ENCODE peak calls at places on chromosomes 13 and 19, in ten cellular contexts. One of them, this sample, is unnamed.

GRCh38 chr19:14599548-14600147 is 16.8 kb downstream of the CLEC17A start:
- DNase-seq in heart right ventricle: no peak
- DNase-seq in thoracic aorta: no peak
- DNase-seq in cardiac fibroblast: no peak
- DNase-seq in fibroblast of pulmonary artery: no peak
- DNase-seq in tibial nerve: no peak
- DNase-seq in HFF-Myc: no peak
- DNase-seq in cardiac muscle cell: no peak
- DNase-seq in lower lobe of right lung: no peak
- DNase-seq in ovary: no peak
- DNase-seq in this sample: no peak

GRCh38 chr13:107883561-107884175 is 331.7 kb downstream of the LIG4 start:
- DNase-seq in thoracic aorta: no peak
- DNase-seq in heart right ventricle: no peak
- DNase-seq in cardiac fibroblast: peak
- DNase-seq in HFF-Myc: no peak
- DNase-seq in ovary: no peak
- DNase-seq in fibroblast of pulmonary artery: peak
- DNase-seq in tibial nerve: no peak
- DNase-seq in lower lobe of right lung: no peak
- DNase-seq in cardiac muscle cell: no peak
- DNase-seq in this sample: no peak

GRCh38 chr19:38679839-38680238 is 32.4 kb downstream of the ACTN4 start:
- DNase-seq in cardiac muscle cell: no peak
- DNase-seq in fibroblast of pulmonary artery: no peak
- DNase-seq in ovary: no peak
- DNase-seq in lower lobe of right lung: no peak
- DNase-seq in tibial nerve: no peak
- DNase-seq in cardiac fibroblast: peak
- DNase-seq in HFF-Myc: no peak
- DNase-seq in heart right ventricle: no peak
- DNase-seq in thoracic aorta: no peak
- DNase-seq in this sample: no peak

GRCh38 chr19:41691268-41691970 is 3.3 kb upstream of the CEACAM7 start:
- DNase-seq in HFF-Myc: no peak
- DNase-seq in fibroblast of pulmonary artery: peak
- DNase-seq in tibial nerve: no peak
- DNase-seq in heart right ventricle: no peak
- DNase-seq in cardiac muscle cell: no peak
- DNase-seq in thoracic aorta: no peak
- DNase-seq in ovary: no peak
- DNase-seq in lower lobe of right lung: no peak
- DNase-seq in cardiac fibroblast: peak
- DNase-seq in this sample: no peak

GRCh38 chr19:29858000-29858596 is 46.3 kb downstream of the CCNE1 start:
- DNase-seq in cardiac muscle cell: peak
- DNase-seq in fibroblast of pulmonary artery: no peak
- DNase-seq in lower lobe of right lung: no peak
- DNase-seq in thoracic aorta: no peak
- DNase-seq in tibial nerve: no peak
- DNase-seq in ovary: no peak
- DNase-seq in cardiac fibroblast: no peak
- DNase-seq in heart right ventricle: no peak
- DNase-seq in HFF-Myc: no peak
- DNase-seq in this sample: no peak

GRCh38 chr13:43303040-43303729 is 279.8 kb downstream of the DNAJC15 start:
- DNase-seq in HFF-Myc: peak
- DNase-seq in heart right ventricle: peak
- DNase-seq in thoracic aorta: no peak
- DNase-seq in fibroblast of pulmonary artery: peak
- DNase-seq in cardiac fibroblast: peak
- DNase-seq in lower lobe of right lung: no peak
- DNase-seq in tibial nerve: no peak
- DNase-seq in cardiac muscle cell: peak
- DNase-seq in ovary: peak
- DNase-seq in this sample: no peak

GRCh38 chr13:52665325-52665724 is 12.7 kb downstream of the SUGT1 start:
- DNase-seq in cardiac muscle cell: peak
- DNase-seq in tibial nerve: no peak
- DNase-seq in thoracic aorta: no peak
- DNase-seq in ovary: no peak
- DNase-seq in HFF-Myc: peak
- DNase-seq in heart right ventricle: no peak
- DNase-seq in lower lobe of right lung: no peak
- DNase-seq in cardiac fibroblast: peak
- DNase-seq in fibroblast of pulmonary artery: peak
- DNase-seq in this sample: no peak

GRCh38 chr13:77811981-77812380 is 106.7 kb downstream of the EDNRB start:
- DNase-seq in ovary: no peak
- DNase-seq in heart right ventricle: no peak
- DNase-seq in tibial nerve: no peak
- DNase-seq in fibroblast of pulmonary artery: no peak
- DNase-seq in lower lobe of right lung: no peak
- DNase-seq in cardiac fibroblast: no peak
- DNase-seq in thoracic aorta: no peak
- DNase-seq in HFF-Myc: no peak
- DNase-seq in cardiac muscle cell: no peak
- DNase-seq in this sample: no peak

GRCh38 chr19:18470153-18470552 is 32.2 kb upstream of the ISYNA1 start:
- DNase-seq in heart right ventricle: peak
- DNase-seq in HFF-Myc: no peak
- DNase-seq in tibial nerve: no peak
- DNase-seq in thoracic aorta: no peak
- DNase-seq in ovary: peak
- DNase-seq in cardiac muscle cell: peak
- DNase-seq in fibroblast of pulmonary artery: no peak
- DNase-seq in lower lobe of right lung: no peak
- DNase-seq in cardiac fibroblast: no peak
- DNase-seq in this sample: no peak

GRCh38 chr13:78137404-78138142 is 218.9 kb upstream of the EDNRB start:
- DNase-seq in fibroblast of pulmonary artery: peak
- DNase-seq in tibial nerve: peak
- DNase-seq in cardiac muscle cell: peak
- DNase-seq in ovary: no peak
- DNase-seq in cardiac fibroblast: peak
- DNase-seq in HFF-Myc: peak
- DNase-seq in thoracic aorta: no peak
- DNase-seq in heart right ventricle: no peak
- DNase-seq in lower lobe of right lung: no peak
- DNase-seq in this sample: no peak

GRCh38 chr13:79282976-79283375 is 123.1 kb downstream of the RBM26 start:
- DNase-seq in heart right ventricle: no peak
- DNase-seq in thoracic aorta: no peak
- DNase-seq in HFF-Myc: no peak
- DNase-seq in ovary: no peak
- DNase-seq in tibial nerve: no peak
- DNase-seq in cardiac fibroblast: peak
- DNase-seq in fibroblast of pulmonary artery: no peak
- DNase-seq in cardiac muscle cell: no peak
- DNase-seq in lower lobe of right lung: no peak
- DNase-seq in this sample: no peak

GRCh38 chr19:34351382-34351802 is 13.6 kb upstream of the GPI start:
- DNase-seq in thoracic aorta: no peak
- DNase-seq in fibroblast of pulmonary artery: no peak
- DNase-seq in ovary: no peak
- DNase-seq in cardiac fibroblast: no peak
- DNase-seq in tibial nerve: no peak
- DNase-seq in heart right ventricle: no peak
- DNase-seq in cardiac muscle cell: no peak
- DNase-seq in lower lobe of right lung: no peak
- DNase-seq in HFF-Myc: no peak
- DNase-seq in this sample: no peak

GRCh38 chr13:28753208-28753892 is 34.6 kb upstream of the SLC46A3 start:
- DNase-seq in thoracic aorta: peak
- DNase-seq in lower lobe of right lung: peak
- DNase-seq in heart right ventricle: peak
- DNase-seq in ovary: no peak
- DNase-seq in cardiac fibroblast: peak
- DNase-seq in cardiac muscle cell: peak
- DNase-seq in tibial nerve: peak
- DNase-seq in HFF-Myc: peak
- DNase-seq in fibroblast of pulmonary artery: peak
- DNase-seq in this sample: peak

GRCh38 chr13:50161052-50161451 is 145.8 kb downstream of the KCNRG start:
- DNase-seq in cardiac fibroblast: peak
- DNase-seq in fibroblast of pulmonary artery: peak
- DNase-seq in lower lobe of right lung: no peak
- DNase-seq in ovary: no peak
- DNase-seq in HFF-Myc: no peak
- DNase-seq in heart right ventricle: no peak
- DNase-seq in thoracic aorta: no peak
- DNase-seq in cardiac muscle cell: no peak
- DNase-seq in tibial nerve: no peak
- DNase-seq in this sample: no peak

DNA sequence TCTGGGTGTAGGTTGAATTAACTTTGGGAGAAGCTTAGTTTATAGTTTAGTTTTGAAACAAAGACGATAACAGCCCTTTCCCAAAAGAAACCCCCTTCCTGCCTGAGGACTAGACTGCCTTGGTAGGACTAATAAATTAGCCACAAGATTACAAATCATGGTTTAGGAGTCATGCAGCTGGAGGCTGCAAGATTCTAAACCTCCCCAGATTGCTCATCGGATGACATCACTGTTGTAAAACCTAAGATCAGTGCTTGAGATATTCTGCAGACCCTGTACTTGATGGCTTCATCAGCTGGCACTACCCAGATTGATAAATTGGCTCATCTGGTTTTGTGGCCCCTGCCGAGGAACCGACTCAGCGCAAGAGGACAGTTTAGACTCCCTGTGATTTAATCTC is 35.9 kb upstream of the MPHOSPH8 start:
- DNase-seq in fibroblast of pulmonary artery: no peak
- DNase-seq in ovary: no peak
- DNase-seq in lower lobe of right lung: no peak
- DNase-seq in heart right ventricle: no peak
- DNase-seq in cardiac muscle cell: no peak
- DNase-seq in cardiac fibroblast: peak
- DNase-seq in tibial nerve: no peak
- DNase-seq in HFF-Myc: no peak
- DNase-seq in thoracic aorta: no peak
- DNase-seq in this sample: no peak
- H3K4me3 ChIP-seq in fibroblast of pulmonary artery: no peak
- H3K4me3 ChIP-seq in ovary: no peak
- H3K4me3 ChIP-seq in lower lobe of right lung: no peak
- H3K4me3 ChIP-seq in heart right ventricle: no peak
- H3K4me3 ChIP-seq in cardiac muscle cell: no peak
- H3K4me3 ChIP-seq in cardiac fibroblast: no peak
- H3K4me3 ChIP-seq in tibial nerve: no peak
- H3K4me3 ChIP-seq in HFF-Myc: no peak
- H3K4me3 ChIP-seq in thoracic aorta: no peak
- H3K4me3 ChIP-seq in this sample: no peak

GRCh38 chr19:49533551-49534488 is 6.0 kb downstream of the RCN3 start:
- DNase-seq in cardiac muscle cell: peak
- DNase-seq in heart right ventricle: peak
- DNase-seq in lower lobe of right lung: peak
- DNase-seq in HFF-Myc: no peak
- DNase-seq in ovary: peak
- DNase-seq in cardiac fibroblast: peak
- DNase-seq in fibroblast of pulmonary artery: peak
- DNase-seq in tibial nerve: peak
- DNase-seq in thoracic aorta: no peak
- DNase-seq in this sample: no peak
- TF ChIP-seq CTCF in cardiac muscle cell: peak
- TF ChIP-seq CTCF in heart right ventricle: no peak
- TF ChIP-seq CTCF in lower lobe of right lung: peak
- TF ChIP-seq CTCF in HFF-Myc: peak
- TF ChIP-seq CTCF in ovary: no peak
- TF ChIP-seq CTCF in cardiac fibroblast: no peak
- TF ChIP-seq CTCF in fibroblast of pulmonary artery: no peak
- TF ChIP-seq CTCF in tibial nerve: peak
- TF ChIP-seq CTCF in thoracic aorta: no peak
- TF ChIP-seq CTCF in this sample: no peak

DNA sequence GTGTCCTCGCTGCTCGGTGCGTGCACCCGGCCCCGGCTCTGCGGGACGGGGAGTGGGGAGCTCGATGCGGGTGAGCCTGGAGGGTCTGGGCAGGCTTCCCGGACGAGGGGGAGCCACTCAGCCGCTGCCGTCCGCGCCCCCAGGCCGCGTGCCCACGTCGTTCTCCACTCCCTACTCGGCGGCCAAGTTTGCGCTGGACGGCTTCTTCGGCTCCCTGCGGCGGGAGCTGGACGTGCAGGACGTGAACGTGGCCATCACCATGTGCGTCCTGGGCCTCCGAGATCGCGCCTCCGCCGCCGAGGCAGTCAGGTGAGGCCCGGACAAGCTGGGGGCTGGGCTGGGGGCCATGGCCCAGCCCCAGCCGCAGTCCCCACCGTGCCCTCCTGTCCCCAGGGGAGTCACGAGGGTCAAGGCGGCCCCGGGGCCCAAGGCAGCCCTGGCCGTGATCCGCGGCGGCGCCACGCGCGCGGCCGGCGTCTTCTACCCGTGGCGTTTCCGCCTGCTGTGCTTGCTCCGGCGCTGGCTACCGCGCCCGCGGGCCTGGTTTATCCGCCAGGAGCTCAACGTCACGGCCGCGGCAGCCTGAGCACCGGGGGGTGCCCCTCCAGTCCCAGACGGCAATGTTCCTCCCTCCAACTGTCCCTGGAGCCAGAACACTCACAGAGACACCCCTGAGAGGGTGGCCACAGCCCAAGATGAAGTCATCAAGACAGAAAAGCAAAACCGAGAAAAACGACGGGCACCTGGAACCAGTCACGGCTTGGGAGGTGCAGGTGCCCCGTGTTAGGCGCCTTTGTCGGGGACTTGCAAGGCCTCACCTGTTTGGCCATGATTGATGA is 2.5 kb upstream of the RPL36 start:
- DNase-seq in fibroblast of pulmonary artery: no peak
- DNase-seq in lower lobe of right lung: peak
- DNase-seq in cardiac fibroblast: no peak
- DNase-seq in heart right ventricle: peak
- DNase-seq in ovary: peak
- DNase-seq in tibial nerve: no peak
- DNase-seq in cardiac muscle cell: no peak
- DNase-seq in HFF-Myc: no peak
- DNase-seq in thoracic aorta: no peak
- DNase-seq in this sample: peak
- H3K4me3 ChIP-seq in fibroblast of pulmonary artery: peak
- H3K4me3 ChIP-seq in lower lobe of right lung: peak
- H3K4me3 ChIP-seq in cardiac fibroblast: peak
- H3K4me3 ChIP-seq in heart right ventricle: peak
- H3K4me3 ChIP-seq in ovary: peak
- H3K4me3 ChIP-seq in tibial nerve: peak
- H3K4me3 ChIP-seq in cardiac muscle cell: no peak
- H3K4me3 ChIP-seq in HFF-Myc: peak
- H3K4me3 ChIP-seq in thoracic aorta: peak
- H3K4me3 ChIP-seq in this sample: peak

DNA sequence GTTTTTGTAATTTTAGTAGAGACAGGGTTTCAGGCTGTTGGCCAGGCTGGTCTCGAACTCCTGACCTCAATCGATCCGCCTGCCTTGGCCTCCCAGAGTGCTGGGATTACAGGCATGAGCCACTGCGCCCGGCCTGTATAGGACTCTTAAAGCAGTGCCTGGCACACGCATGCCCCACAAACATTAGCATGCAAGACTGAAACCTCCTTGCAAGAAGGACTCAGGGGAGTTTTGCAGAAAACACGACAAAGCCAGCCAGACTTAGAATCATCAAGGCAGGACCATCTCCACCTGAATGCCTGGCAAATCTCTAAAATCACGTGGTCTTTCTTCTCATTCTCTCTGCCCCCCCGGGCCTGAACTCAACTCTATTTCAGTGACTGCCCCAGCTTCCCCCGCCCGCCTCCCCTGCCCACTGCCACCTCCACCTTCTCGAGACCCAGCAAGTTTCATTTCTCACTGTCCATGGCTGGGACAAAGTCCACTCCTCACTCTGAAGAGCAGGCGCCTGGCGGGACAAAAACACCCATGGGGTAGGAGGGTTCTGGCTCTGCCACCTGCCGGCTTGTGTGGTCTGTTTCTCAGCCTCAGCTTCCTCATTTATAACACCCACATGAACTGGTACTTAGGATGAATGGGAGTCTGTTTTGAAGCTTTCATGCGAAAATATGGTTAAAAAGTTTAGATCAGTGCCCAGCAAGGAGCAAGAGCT is 2.4 kb downstream of the TICAM1 start:
- DNase-seq in tibial nerve: no peak
- DNase-seq in ovary: no peak
- DNase-seq in lower lobe of right lung: no peak
- DNase-seq in HFF-Myc: no peak
- DNase-seq in fibroblast of pulmonary artery: no peak
- DNase-seq in cardiac fibroblast: no peak
- DNase-seq in cardiac muscle cell: no peak
- DNase-seq in thoracic aorta: no peak
- DNase-seq in heart right ventricle: no peak
- DNase-seq in this sample: no peak
- TF ChIP-seq CTCF in tibial nerve: no peak
- TF ChIP-seq CTCF in ovary: no peak
- TF ChIP-seq CTCF in lower lobe of right lung: no peak
- TF ChIP-seq CTCF in HFF-Myc: no peak
- TF ChIP-seq CTCF in fibroblast of pulmonary artery: no peak
- TF ChIP-seq CTCF in cardiac fibroblast: no peak
- TF ChIP-seq CTCF in cardiac muscle cell: no peak
- TF ChIP-seq CTCF in thoracic aorta: no peak
- TF ChIP-seq CTCF in heart right ventricle: no peak
- TF ChIP-seq CTCF in this sample: no peak